ENCODE peak calls at places on chromosome 4, in seven cellular contexts. One of them, this sample, is unnamed.

GRCh38 chr4:2359591-2360390 is 58.7 kb downstream of the ZFYVE28 start:
- DNase-seq in GM20000: no peak
- DNase-seq in foreskin fibroblast: no peak
- DNase-seq in AG10803: no peak
- DNase-seq in Peyer's patch: no peak
- DNase-seq in foreskin keratinocyte: no peak
- DNase-seq in fibroblast of lung: no peak
- DNase-seq in this sample: no peak

GRCh38 chr4:636628-636950 is 11.2 kb downstream of the PDE6B start:
- DNase-seq in foreskin keratinocyte: no peak
- DNase-seq in GM20000: no peak
- DNase-seq in AG10803: no peak
- DNase-seq in fibroblast of lung: no peak
- DNase-seq in foreskin fibroblast: no peak
- DNase-seq in Peyer's patch: no peak
- DNase-seq in this sample: no peak

GRCh38 chr4:56552273-56552672 is 46.7 kb downstream of the ARL9 start:
- DNase-seq in Peyer's patch: no peak
- DNase-seq in foreskin keratinocyte: peak
- DNase-seq in foreskin fibroblast: peak
- DNase-seq in AG10803: no peak
- DNase-seq in GM20000: no peak
- DNase-seq in fibroblast of lung: no peak
- DNase-seq in this sample: no peak

GRCh38 chr4:8192748-8193738 is 6.0 kb upstream of the SH3TC1 start:
- DNase-seq in foreskin keratinocyte: peak
- DNase-seq in AG10803: peak
- DNase-seq in fibroblast of lung: peak
- DNase-seq in GM20000: peak
- DNase-seq in foreskin fibroblast: peak
- DNase-seq in Peyer's patch: peak
- DNase-seq in this sample: peak

GRCh38 chr4:2587215-2587823 is 50.9 kb downstream of the FAM193A start:
- DNase-seq in foreskin keratinocyte: no peak
- DNase-seq in fibroblast of lung: no peak
- DNase-seq in foreskin fibroblast: no peak
- DNase-seq in Peyer's patch: no peak
- DNase-seq in AG10803: peak
- DNase-seq in GM20000: no peak
- DNase-seq in this sample: no peak

GRCh38 chr4:13537011-13537831 is 7.1 kb downstream of the NKX3-2 start:
- DNase-seq in GM20000: peak
- DNase-seq in Peyer's patch: no peak
- DNase-seq in AG10803: no peak
- DNase-seq in foreskin fibroblast: peak
- DNase-seq in fibroblast of lung: no peak
- DNase-seq in foreskin keratinocyte: no peak
- DNase-seq in this sample: no peak

GRCh38 chr4:106032851-106033286 is 137.6 kb downstream of the NPNT start:
- DNase-seq in foreskin keratinocyte: peak
- DNase-seq in AG10803: peak
- DNase-seq in foreskin fibroblast: peak
- DNase-seq in Peyer's patch: no peak
- DNase-seq in fibroblast of lung: peak
- DNase-seq in GM20000: no peak
- DNase-seq in this sample: no peak

GRCh38 chr4:139920552-139920951 is 233.4 kb downstream of the MAML3 start:
- DNase-seq in foreskin keratinocyte: no peak
- DNase-seq in AG10803: no peak
- DNase-seq in fibroblast of lung: no peak
- DNase-seq in foreskin fibroblast: no peak
- DNase-seq in GM20000: no peak
- DNase-seq in Peyer's patch: no peak
- DNase-seq in this sample: no peak

GRCh38 chr4:125105561-125105960 is 209.2 kb upstream of the FAT4 start:
- DNase-seq in AG10803: peak
- DNase-seq in fibroblast of lung: peak
- DNase-seq in foreskin fibroblast: peak
- DNase-seq in GM20000: no peak
- DNase-seq in Peyer's patch: no peak
- DNase-seq in foreskin keratinocyte: no peak
- DNase-seq in this sample: no peak

GRCh38 chr4:45621926-45622325 is 501.9 kb downstream of the GABRG1 start:
- DNase-seq in Peyer's patch: no peak
- DNase-seq in foreskin keratinocyte: peak
- DNase-seq in GM20000: no peak
- DNase-seq in AG10803: peak
- DNase-seq in fibroblast of lung: peak
- DNase-seq in foreskin fibroblast: no peak
- DNase-seq in this sample: no peak

GRCh38 chr4:5611656-5612187 is 96.6 kb downstream of the EVC2 start:
- DNase-seq in foreskin keratinocyte: no peak
- DNase-seq in Peyer's patch: no peak
- DNase-seq in AG10803: no peak
- DNase-seq in foreskin fibroblast: peak
- DNase-seq in GM20000: no peak
- DNase-seq in fibroblast of lung: no peak
- DNase-seq in this sample: no peak

GRCh38 chr4:41957634-41958033 is 22.4 kb downstream of the TMEM33 start:
- DNase-seq in fibroblast of lung: no peak
- DNase-seq in AG10803: no peak
- DNase-seq in foreskin fibroblast: peak
- DNase-seq in Peyer's patch: no peak
- DNase-seq in GM20000: peak
- DNase-seq in foreskin keratinocyte: no peak
- DNase-seq in this sample: no peak

GRCh38 chr4:22458112-22458511 is 57.8 kb downstream of the ADGRA3 start:
- DNase-seq in AG10803: no peak
- DNase-seq in foreskin keratinocyte: peak
- DNase-seq in GM20000: no peak
- DNase-seq in Peyer's patch: no peak
- DNase-seq in fibroblast of lung: no peak
- DNase-seq in foreskin fibroblast: no peak
- DNase-seq in this sample: no peak

GRCh38 chr4:140085062-140085622 is 68.8 kb downstream of the MAML3 start:
- DNase-seq in AG10803: no peak
- DNase-seq in foreskin keratinocyte: no peak
- DNase-seq in foreskin fibroblast: no peak
- DNase-seq in GM20000: no peak
- DNase-seq in fibroblast of lung: no peak
- DNase-seq in Peyer's patch: no peak
- DNase-seq in this sample: no peak

GRCh38 chr4:24701683-24702082 is 93.7 kb upstream of the SOD3 start:
- DNase-seq in GM20000: no peak
- DNase-seq in Peyer's patch: no peak
- DNase-seq in foreskin keratinocyte: no peak
- DNase-seq in AG10803: no peak
- DNase-seq in foreskin fibroblast: no peak
- DNase-seq in fibroblast of lung: no peak
- DNase-seq in this sample: no peak

GRCh38 chr4:10527438-10527837 is 70.2 kb upstream of the ZNF518B start:
- DNase-seq in foreskin fibroblast: no peak
- DNase-seq in fibroblast of lung: no peak
- DNase-seq in AG10803: no peak
- DNase-seq in foreskin keratinocyte: peak
- DNase-seq in GM20000: no peak
- DNase-seq in Peyer's patch: no peak
- DNase-seq in this sample: no peak

GRCh38 chr4:8556341-8557150 is 23.6 kb upstream of the GPR78 start:
- DNase-seq in foreskin fibroblast: peak
- DNase-seq in foreskin keratinocyte: no peak
- DNase-seq in Peyer's patch: no peak
- DNase-seq in GM20000: no peak
- DNase-seq in AG10803: peak
- DNase-seq in fibroblast of lung: no peak
- DNase-seq in this sample: no peak

GRCh38 chr4:122309988-122310626 is 68.7 kb upstream of the ADAD1 start:
- DNase-seq in foreskin keratinocyte: no peak
- DNase-seq in foreskin fibroblast: peak
- DNase-seq in GM20000: no peak
- DNase-seq in AG10803: peak
- DNase-seq in fibroblast of lung: peak
- DNase-seq in Peyer's patch: no peak
- DNase-seq in this sample: no peak

GRCh38 chr4:110202024-110202423 is 3.6 kb upstream of the ELOVL6 start:
- DNase-seq in fibroblast of lung: no peak
- DNase-seq in foreskin fibroblast: no peak
- DNase-seq in AG10803: no peak
- DNase-seq in GM20000: no peak
- DNase-seq in foreskin keratinocyte: no peak
- DNase-seq in Peyer's patch: no peak
- DNase-seq in this sample: no peak

GRCh38 chr4:178599521-178599920 is 1157.3 kb upstream of the AGA start:
- DNase-seq in GM20000: no peak
- DNase-seq in foreskin keratinocyte: no peak
- DNase-seq in foreskin fibroblast: no peak
- DNase-seq in Peyer's patch: no peak
- DNase-seq in AG10803: no peak
- DNase-seq in fibroblast of lung: no peak
- DNase-seq in this sample: no peak

DNA sequence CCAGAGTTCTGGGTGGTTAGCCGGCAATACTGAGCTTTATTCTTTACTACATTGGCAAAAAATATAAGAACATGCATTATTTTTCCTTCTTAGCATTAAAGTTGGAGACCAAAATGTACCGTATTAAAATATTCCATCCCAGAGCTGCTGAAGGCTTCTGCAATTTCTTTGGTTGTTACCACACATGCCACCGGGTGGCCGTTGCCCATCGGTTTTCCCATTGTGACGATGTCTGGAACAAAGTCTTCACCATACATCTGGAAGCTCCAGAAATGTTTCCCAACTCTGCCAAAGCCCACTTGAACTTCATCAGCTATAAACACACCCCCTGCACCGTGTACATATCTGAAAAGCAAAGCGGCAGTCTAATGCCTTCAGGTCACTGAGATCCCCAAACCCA is 13.7 kb downstream of the ETNPPL start:
- DNase-seq in GM20000: no peak
- DNase-seq in AG10803: no peak
- DNase-seq in Peyer's patch: no peak
- DNase-seq in fibroblast of lung: no peak
- DNase-seq in foreskin keratinocyte: no peak
- DNase-seq in foreskin fibroblast: peak
- DNase-seq in this sample: no peak
- TF ChIP-seq CTCF in GM20000: no peak
- TF ChIP-seq CTCF in AG10803: no peak
- TF ChIP-seq CTCF in Peyer's patch: no peak
- TF ChIP-seq CTCF in fibroblast of lung: no peak
- TF ChIP-seq CTCF in foreskin keratinocyte: no peak
- TF ChIP-seq CTCF in foreskin fibroblast: no peak
- TF ChIP-seq CTCF in this sample: no peak

GRCh38 chr4:154416183-154416543 is 75.4 kb downstream of the DCHS2 start:
- DNase-seq in GM20000: no peak
- DNase-seq in foreskin fibroblast: peak
- DNase-seq in foreskin keratinocyte: no peak
- DNase-seq in AG10803: no peak
- DNase-seq in Peyer's patch: no peak
- DNase-seq in fibroblast of lung: peak
- DNase-seq in this sample: peak

GRCh38 chr4:154414796-154415195 is 76.8 kb downstream of the DCHS2 start:
- DNase-seq in fibroblast of lung: no peak
- DNase-seq in Peyer's patch: no peak
- DNase-seq in GM20000: no peak
- DNase-seq in foreskin fibroblast: no peak
- DNase-seq in foreskin keratinocyte: no peak
- DNase-seq in AG10803: no peak
- DNase-seq in this sample: no peak

GRCh38 chr4:154417358-154417673 is 74.3 kb downstream of the DCHS2 start:
- DNase-seq in foreskin keratinocyte: no peak
- DNase-seq in GM20000: no peak
- DNase-seq in foreskin fibroblast: no peak
- DNase-seq in fibroblast of lung: no peak
- DNase-seq in Peyer's patch: no peak
- DNase-seq in AG10803: no peak
- DNase-seq in this sample: no peak

GRCh38 chr4:154415313-154415712 is 76.3 kb downstream of the DCHS2 start:
- DNase-seq in AG10803: no peak
- DNase-seq in foreskin fibroblast: no peak
- DNase-seq in fibroblast of lung: no peak
- DNase-seq in foreskin keratinocyte: no peak
- DNase-seq in GM20000: no peak
- DNase-seq in Peyer's patch: no peak
- DNase-seq in this sample: no peak
- TF ChIP-seq CTCF in AG10803: no peak
- TF ChIP-seq CTCF in foreskin fibroblast: no peak
- TF ChIP-seq CTCF in fibroblast of lung: no peak
- TF ChIP-seq CTCF in foreskin keratinocyte: no peak
- TF ChIP-seq CTCF in GM20000: no peak
- TF ChIP-seq CTCF in Peyer's patch: no peak
- TF ChIP-seq CTCF in this sample: no peak

DNA sequence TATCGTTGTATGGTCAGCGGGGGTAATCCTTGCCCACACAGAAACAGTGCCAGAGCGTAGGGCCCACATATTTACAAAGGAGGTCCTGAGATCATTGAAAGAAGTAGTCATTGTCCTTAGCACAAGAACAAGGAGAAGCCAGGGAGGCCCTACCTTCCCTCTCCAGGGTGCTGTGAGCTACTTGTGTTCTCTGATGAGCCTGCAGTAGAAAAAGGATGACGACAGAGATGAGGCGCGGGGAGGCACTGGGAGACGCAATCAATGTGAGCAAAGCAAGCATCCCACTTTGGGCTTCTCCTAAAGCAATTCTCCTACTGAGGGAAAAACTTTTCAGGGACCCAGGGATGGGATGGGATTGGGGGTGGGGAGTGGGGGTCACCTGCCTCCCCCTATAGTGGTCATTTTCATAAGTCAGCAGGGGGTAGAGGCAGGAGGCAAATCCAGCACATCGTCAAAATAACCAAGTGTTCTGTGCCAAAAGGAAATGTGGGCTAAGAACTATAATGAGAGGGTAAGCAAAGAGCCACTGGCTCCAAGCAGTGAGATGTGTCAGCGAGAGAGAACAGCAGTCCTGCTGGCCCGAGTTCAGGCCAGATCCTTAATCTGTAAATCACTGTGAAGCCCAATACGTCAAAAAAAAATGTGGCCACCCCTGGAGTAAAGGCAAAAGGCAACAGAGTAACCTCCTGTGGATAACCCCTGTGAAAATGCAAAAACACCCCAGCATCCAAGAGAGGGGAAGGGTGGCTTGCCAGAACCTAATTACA is 136.7 kb upstream of the HHIP start:
- DNase-seq in foreskin fibroblast: peak
- DNase-seq in GM20000: no peak
- DNase-seq in AG10803: no peak
- DNase-seq in foreskin keratinocyte: no peak
- DNase-seq in Peyer's patch: no peak
- DNase-seq in fibroblast of lung: no peak
- DNase-seq in this sample: no peak
- TF ChIP-seq CTCF in foreskin fibroblast: no peak
- TF ChIP-seq CTCF in GM20000: no peak
- TF ChIP-seq CTCF in AG10803: no peak
- TF ChIP-seq CTCF in foreskin keratinocyte: no peak
- TF ChIP-seq CTCF in Peyer's patch: no peak
- TF ChIP-seq CTCF in fibroblast of lung: no peak
- TF ChIP-seq CTCF in this sample: no peak

DNA sequence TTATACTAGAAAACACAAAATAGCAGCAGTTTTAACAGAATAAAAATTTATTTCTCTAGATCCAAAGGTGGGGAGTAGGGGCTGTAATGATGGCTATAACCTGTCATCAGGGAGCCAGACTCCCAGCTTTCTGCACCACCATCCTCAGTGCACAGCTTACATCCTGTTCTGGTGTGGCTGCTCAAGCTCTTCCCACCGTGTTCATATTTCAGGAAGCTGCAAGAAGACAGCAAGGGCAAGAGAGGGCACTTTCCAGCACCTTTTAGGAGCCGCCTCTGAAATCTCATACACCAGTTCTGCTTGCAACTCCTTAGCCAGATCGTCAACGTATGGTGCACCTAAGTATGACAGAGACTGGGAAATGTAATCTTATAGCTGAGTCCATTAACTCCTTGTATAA is 253.7 kb downstream of the CENPC start:
- DNase-seq in GM20000: no peak
- DNase-seq in Peyer's patch: no peak
- DNase-seq in AG10803: no peak
- DNase-seq in fibroblast of lung: no peak
- DNase-seq in foreskin fibroblast: no peak
- DNase-seq in foreskin keratinocyte: no peak
- DNase-seq in this sample: no peak
- TF ChIP-seq CTCF in GM20000: no peak
- TF ChIP-seq CTCF in Peyer's patch: no peak
- TF ChIP-seq CTCF in AG10803: no peak
- TF ChIP-seq CTCF in fibroblast of lung: no peak
- TF ChIP-seq CTCF in foreskin fibroblast: no peak
- TF ChIP-seq CTCF in foreskin keratinocyte: no peak
- TF ChIP-seq CTCF in this sample: no peak